ENCODE peak calls at places on chromosomes 4 and X, in ten cellular contexts. W, P, K, X, I, N, D, S, G and F are unnamed samples.

GRCh38 chr4:165972747-165973146 is 99.7 kb downstream of the TLL1 start:
- DNase-seq in W (no peak), P (no peak), K (no peak), X (no peak), I (no peak), N (no peak), D (no peak), S (no peak), G (no peak), F (no peak)

GRCh38 chr4:55169352-55169959 is 44.1 kb upstream of the KDR start:
- DNase-seq in W (peak), P (peak), K (peak), X (no peak), I (no peak), N (peak), D (no peak), S (no peak), G (peak), F (no peak)

GRCh38 chrX:40504801-40505605 is 75.8 kb upstream of the ATP6AP2 start:
- DNase-seq in W (no peak), P (no peak), K (peak), X (no peak), I (no peak), N (peak), D (no peak), S (no peak), G (no peak), F (no peak)

GRCh38 chr4:13481569-13481968 is 2.6 kb downstream of the RAB28 start:
- DNase-seq in W (no peak), P (peak), K (peak), X (no peak), I (no peak), N (no peak), D (no peak), S (no peak), G (no peak), F (no peak)

GRCh38 chr4:52873191-52873590 is 11.1 kb downstream of the RASL11B start:
- DNase-seq in W (no peak), P (peak), K (no peak), X (no peak), I (no peak), N (no peak), D (no peak), S (peak), G (no peak), F (no peak)

GRCh38 chrX:107440187-107440586 is 9.3 kb upstream of the FRMPD3 start:
- DNase-seq in W (no peak), P (no peak), K (no peak), X (no peak), I (no peak), N (no peak), D (no peak), S (no peak), G (no peak), F (no peak)

GRCh38 chr4:147287588-147287890 is 193.4 kb upstream of the EDNRA start:
- DNase-seq in W (no peak), P (no peak), K (no peak), X (no peak), I (no peak), N (no peak), D (no peak), S (no peak), G (no peak), F (no peak)

GRCh38 chrX:103398321-103398937 is 22.1 kb downstream of the BEX3 start:
- DNase-seq in W (no peak), P (no peak), K (peak), X (no peak), I (no peak), N (no peak), D (no peak), S (no peak), G (peak), F (no peak)

GRCh38 chr4:185626798-185627197 is 91.5 kb upstream of the PDLIM3 start:
- DNase-seq in W (no peak), P (no peak), K (no peak), X (no peak), I (no peak), N (no peak), D (no peak), S (no peak), G (no peak), F (no peak)

GRCh38 chr4:158949094-158949493 is 153.8 kb upstream of the RAPGEF2 start:
- DNase-seq in W (no peak), P (no peak), K (peak), X (no peak), I (no peak), N (no peak), D (no peak), S (no peak), G (no peak), F (no peak)

GRCh38 chr4:40924096-40924792 is 174.5 kb downstream of the NSUN7 start:
- DNase-seq in W (peak), P (peak), K (peak), X (peak), I (peak), N (peak), D (peak), S (peak), G (peak), F (peak)

GRCh38 chr4:156766846-156767245 is 204.8 kb downstream of the PDGFC start:
- DNase-seq in W (no peak), P (no peak), K (peak), X (no peak), I (no peak), N (no peak), D (no peak), S (no peak), G (no peak), F (no peak)

GRCh38 chr4:48290146-48290772 is 20.6 kb upstream of the TEC start:
- DNase-seq in W (no peak), P (peak), K (no peak), X (no peak), I (peak), N (peak), D (no peak), S (peak), G (peak), F (no peak)

GRCh38 chr4:94458682-94459081 is 6.9 kb downstream of the PDLIM5 start:
- DNase-seq in W (no peak), P (no peak), K (no peak), X (no peak), I (no peak), N (no peak), D (no peak), S (no peak), G (no peak), F (no peak)
- H3K27ac ChIP-seq in W (peak), P (peak), K (no peak), X (peak), I (no peak), N (no peak), D (no peak), S (no peak), G (peak), F (peak)

GRCh38 chrX:137565318-137565904 is 516 bp upstream of the ZIC3 start:
- DNase-seq in W (no peak), P (peak), K (no peak), X (no peak), I (no peak), N (peak), D (no peak), S (no peak), G (no peak), F (no peak)

GRCh38 chrX:137568741-137569469 is 3.0 kb downstream of the ZIC3 start:
- DNase-seq in W (no peak), P (peak), K (no peak), X (no peak), I (no peak), N (no peak), D (no peak), S (no peak), G (no peak), F (no peak)

GRCh38 chrX:137565921-137566745 is at the start of gene ZIC3:
- DNase-seq in W (peak), P (peak), K (no peak), X (peak), I (peak), N (peak), D (peak), S (peak), G (peak), F (peak)

GRCh38 chrX:137567474-137568232 is 1.7 kb downstream of the ZIC3 start:
- DNase-seq in W (no peak), P (peak), K (no peak), X (no peak), I (no peak), N (peak), D (no peak), S (no peak), G (no peak), F (no peak)

GRCh38 chrX:137566746-137567473 is 983 bp downstream of the ZIC3 start:
- DNase-seq in W (no peak), P (peak), K (no peak), X (no peak), I (no peak), N (no peak), D (no peak), S (no peak), G (no peak), F (no peak)
- H3K4me3 ChIP-seq in W (peak), P (peak), K (no peak), X (peak), I (no peak), N (peak), D (peak), S (no peak), G (no peak), F (peak)

GRCh38 chrX:23884427-23885024 is 23.2 kb downstream of the APOO start:
- DNase-seq in W (no peak), P (no peak), K (peak), X (no peak), I (no peak), N (no peak), D (no peak), S (no peak), G (no peak), F (no peak)

GRCh38 chrX:23885803-23886202 is 21.9 kb downstream of the APOO start:
- DNase-seq in W (no peak), P (no peak), K (no peak), X (no peak), I (no peak), N (no peak), D (no peak), S (no peak), G (no peak), F (no peak)

GRCh38 chrX:23887918-23888317 is 19.8 kb downstream of the APOO start:
- DNase-seq in W (no peak), P (no peak), K (no peak), X (no peak), I (no peak), N (no peak), D (no peak), S (no peak), G (no peak), F (no peak)

GRCh38 chrX:23887448-23887847 is 20.3 kb downstream of the APOO start:
- DNase-seq in W (no peak), P (no peak), K (no peak), X (no peak), I (no peak), N (no peak), D (no peak), S (no peak), G (no peak), F (no peak)

GRCh38 chrX:23883737-23884354 is 23.9 kb downstream of the APOO start:
- DNase-seq in W (no peak), P (no peak), K (peak), X (no peak), I (no peak), N (peak), D (no peak), S (no peak), G (no peak), F (no peak)
- H3K27ac ChIP-seq in W (no peak), P (no peak), K (peak), X (no peak), I (no peak), N (no peak), D (no peak), S (no peak), G (peak), F (no peak)

DNA sequence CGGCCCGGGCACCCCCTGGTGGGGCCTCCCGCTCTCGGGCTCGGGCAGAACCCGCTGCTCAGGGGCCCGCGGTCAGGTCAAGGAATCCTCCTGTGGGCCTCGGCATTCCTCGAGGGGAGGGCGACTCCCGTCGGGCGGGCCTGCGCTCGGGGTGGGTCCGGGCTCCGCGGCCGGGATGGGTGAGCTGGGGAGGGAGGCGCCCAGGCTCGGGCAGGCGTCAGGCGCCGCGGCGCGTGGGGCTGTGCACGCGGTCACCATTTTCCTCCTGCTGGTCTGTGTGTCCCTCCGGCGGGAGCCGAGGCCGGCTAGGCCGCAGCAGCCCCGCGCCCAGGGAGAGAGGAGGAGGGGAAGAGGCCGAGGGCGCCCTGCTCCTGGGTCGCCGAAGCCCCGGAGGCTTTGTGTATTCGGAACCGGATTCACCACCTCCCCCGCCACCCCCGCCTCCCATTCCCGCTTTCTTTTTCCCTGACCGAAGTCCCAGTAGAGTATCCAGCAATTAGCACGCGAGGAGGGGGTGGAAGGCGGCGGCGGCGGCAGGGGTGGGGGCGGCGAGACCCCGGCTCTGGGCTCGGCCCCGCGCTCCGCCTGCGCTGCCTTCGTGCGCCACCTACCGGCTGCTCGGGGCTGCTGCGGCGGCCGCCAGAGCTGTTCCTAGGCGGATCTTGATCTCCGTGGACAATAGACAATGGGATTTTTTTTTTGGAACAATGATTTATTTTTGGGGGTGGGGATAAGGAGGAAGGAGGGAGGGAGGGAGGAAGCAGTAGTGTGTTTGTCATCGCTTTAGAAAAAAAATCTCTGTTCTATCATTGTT is 99.0 kb upstream of the MAML3 start:
- DNase-seq in W (peak), P (peak), K (peak), X (peak), I (peak), N (peak), D (peak), S (peak), G (peak), F (peak)
- H3K4me3 ChIP-seq in W (peak), P (peak), K (peak), X (peak), I (peak), N (peak), D (peak), S (peak), G (peak), F (peak)

GRCh38 chr4:16852168-16852567 is 46.3 kb downstream of the LDB2 start:
- DNase-seq in W (no peak), P (no peak), K (peak), X (no peak), I (no peak), N (no peak), D (no peak), S (no peak), G (no peak), F (no peak)
- H3K27ac ChIP-seq in W (no peak), P (no peak), K (peak), X (no peak), I (no peak), N (no peak), D (no peak), S (no peak), G (no peak), F (peak)

GRCh38 chr4:23932935-23933334 is 43.1 kb upstream of the PPARGC1A start:
- DNase-seq in W (no peak), P (peak), K (peak), X (no peak), I (no peak), N (peak), D (no peak), S (no peak), G (peak), F (no peak)

GRCh38 chr4:23930750-23931488 is 41.1 kb upstream of the PPARGC1A start:
- DNase-seq in W (peak), P (peak), K (no peak), X (peak), I (peak), N (peak), D (no peak), S (peak), G (peak), F (peak)

GRCh38 chr4:23929248-23929647 is 39.4 kb upstream of the PPARGC1A start:
- DNase-seq in W (no peak), P (no peak), K (no peak), X (no peak), I (no peak), N (no peak), D (no peak), S (no peak), G (no peak), F (no peak)

GRCh38 chr4:23932186-23932585 is 42.3 kb upstream of the PPARGC1A start:
- DNase-seq in W (no peak), P (no peak), K (no peak), X (no peak), I (no peak), N (peak), D (no peak), S (no peak), G (no peak), F (no peak)

DNA sequence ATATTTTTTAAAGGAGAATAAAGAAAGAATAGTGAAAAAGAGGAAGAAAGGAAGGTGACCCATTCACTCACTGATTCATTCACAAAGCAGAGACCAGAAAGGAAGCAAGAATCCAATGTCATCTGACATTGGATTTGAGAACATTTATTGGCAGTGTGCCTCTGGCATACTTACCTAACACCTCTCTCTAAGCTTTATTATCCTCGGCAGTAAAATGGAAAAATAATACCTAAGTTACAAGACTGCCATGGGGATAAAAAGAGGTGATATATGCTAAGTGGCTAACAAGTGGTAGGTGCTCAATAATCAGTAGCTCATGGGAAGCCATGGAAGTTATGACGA is 41.6 kb upstream of the PPARGC1A start:
- DNase-seq in W (no peak), P (no peak), K (no peak), X (no peak), I (no peak), N (no peak), D (no peak), S (no peak), G (peak), F (no peak)
- H3K4me3 ChIP-seq in W (no peak), P (no peak), K (no peak), X (no peak), I (no peak), N (no peak), D (no peak), S (no peak), G (no peak), F (no peak)

DNA sequence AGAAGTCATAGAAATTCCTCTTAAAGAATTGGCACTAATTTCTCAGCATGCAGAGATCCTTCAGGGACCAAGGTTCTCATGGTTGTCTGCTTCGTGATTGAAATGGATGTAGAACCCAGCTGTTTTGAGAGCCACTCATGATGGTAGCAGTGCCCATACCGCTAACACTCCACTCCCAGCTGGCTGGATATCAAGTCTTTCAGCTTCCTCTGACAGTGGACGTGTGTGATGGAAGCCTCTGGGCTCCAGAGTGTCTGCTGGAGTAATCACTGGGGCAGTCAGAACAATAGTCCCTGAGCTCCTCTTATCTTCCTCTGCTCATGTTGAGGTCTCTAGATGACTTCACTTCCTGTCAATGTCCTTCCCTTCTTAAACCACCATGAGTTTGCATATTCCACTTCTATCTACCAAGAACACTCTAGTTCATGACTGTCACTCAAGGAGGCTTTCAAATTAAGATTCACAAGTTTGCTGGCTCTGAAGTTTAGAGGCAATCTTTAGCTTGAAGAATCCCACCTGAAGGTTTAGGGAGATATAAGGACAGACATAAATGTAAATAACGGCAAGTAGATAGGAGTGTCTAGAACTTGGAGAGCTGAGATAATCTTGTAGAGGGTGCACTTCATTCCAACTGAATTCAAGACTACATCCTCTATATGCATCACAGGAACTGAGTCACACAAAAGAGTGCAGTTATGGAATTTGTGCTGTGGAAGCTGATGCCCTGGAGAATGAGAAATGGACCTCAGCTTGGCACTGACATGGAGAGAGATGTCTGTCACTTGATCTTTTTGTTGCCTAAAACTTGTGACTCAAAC is 64.5 kb upstream of the WDR1 start:
- DNase-seq in W (no peak), P (no peak), K (peak), X (no peak), I (no peak), N (no peak), D (no peak), S (no peak), G (no peak), F (no peak)
- H3K27ac ChIP-seq in W (peak), P (no peak), K (no peak), X (no peak), I (no peak), N (no peak), D (no peak), S (no peak), G (no peak), F (no peak)

GRCh38 chr4:656651-657337 is 17.3 kb downstream of the ATP5ME start:
- DNase-seq in W (peak), P (peak), K (no peak), X (no peak), I (peak), N (no peak), D (no peak), S (no peak), G (no peak), F (no peak)

GRCh38 chr4:659851-660250 is 14.2 kb downstream of the ATP5ME start:
- DNase-seq in W (peak), P (no peak), K (no peak), X (no peak), I (no peak), N (no peak), D (peak), S (no peak), G (no peak), F (no peak)

GRCh38 chr4:657338-658030 is 16.6 kb downstream of the ATP5ME start:
- DNase-seq in W (peak), P (peak), K (no peak), X (no peak), I (no peak), N (peak), D (no peak), S (no peak), G (no peak), F (no peak)

GRCh38 chr4:658681-659667 is 15.1 kb downstream of the ATP5ME start:
- DNase-seq in W (peak), P (no peak), K (no peak), X (no peak), I (no peak), N (no peak), D (peak), S (no peak), G (no peak), F (no peak)

GRCh38 chr4:658031-658667 is 15.9 kb downstream of the ATP5ME start:
- DNase-seq in W (peak), P (no peak), K (no peak), X (no peak), I (no peak), N (no peak), D (peak), S (no peak), G (no peak), F (no peak)
- H3K4me3 ChIP-seq in W (no peak), P (no peak), K (no peak), X (no peak), I (no peak), N (no peak), D (no peak), S (no peak), G (no peak), F (no peak)

GRCh38 chr4:677431-678293 is 3.3 kb downstream of the MYL5 start:
- DNase-seq in W (no peak), P (no peak), K (no peak), X (no peak), I (no peak), N (no peak), D (no peak), S (peak), G (no peak), F (no peak)
- H3K27ac ChIP-seq in W (no peak), P (no peak), K (no peak), X (no peak), I (no peak), N (no peak), D (no peak), S (no peak), G (no peak), F (no peak)